ENCODE peak calls at places on chromosomes 3 and 15, in six cellular contexts. R, V, X, U, M and F are unnamed samples.

GRCh38 chr3:58723197-58723596 is 56.6 kb upstream of the FAM3D start:
- DNase-seq in X (no peak), U (no peak), M (no peak), V (no peak), R (no peak), F (no peak)

GRCh38 chr3:355622-356021 is 159.1 kb downstream of the CHL1 start:
- DNase-seq in V (no peak), U (no peak), M (no peak), X (no peak), R (no peak), F (no peak)

GRCh38 chr15:78276032-78276943 is 11.9 kb downstream of the DNAJA4 start:
- DNase-seq in X (no peak), M (no peak), R (no peak), U (no peak), V (no peak), F (no peak)

GRCh38 chr3:22565393-22565792 is 637.7 kb upstream of the UBE2E2 start:
- DNase-seq in X (no peak), R (no peak), U (no peak), V (no peak), M (no peak), F (no peak)

GRCh38 chr3:134699141-134699711 is 48.4 kb upstream of the KY start:
- DNase-seq in X (no peak), R (no peak), M (no peak), U (no peak), V (no peak), F (no peak)

GRCh38 chr3:62073038-62073437 is 300.3 kb downstream of the FEZF2 start:
- DNase-seq in M (no peak), X (peak; percentile 25), U (no peak), R (no peak), V (no peak), F (no peak)

GRCh38 chr3:49016414-49017228 is 1.8 kb downstream of the DALRD3 start:
- DNase-seq in R (no peak), U (no peak), X (no peak), V (no peak), M (no peak), F (no peak)

GRCh38 chr3:63674586-63674985 is 22.1 kb downstream of the SNTN start:
- DNase-seq in V (no peak), R (no peak), X (no peak), M (no peak), U (no peak), F (no peak)

GRCh38 chr3:45931476-45931875 is 11.8 kb upstream of the CXCR6 start:
- DNase-seq in R (no peak), V (no peak), X (no peak), M (no peak), U (no peak), F (no peak)

GRCh38 chr3:52277972-52278509 is 408 bp downstream of the WDR82 start:
- DNase-seq in U (no peak), M (peak; percentile 70), X (no peak), R (no peak), V (peak; percentile 68), F (no peak)

GRCh38 chr3:53712817-53713388 is 133.3 kb downstream of the CHDH start:
- DNase-seq in X (no peak), R (no peak), U (no peak), V (no peak), M (no peak), F (no peak)

GRCh38 chr3:62817678-62818077 is 57.5 kb downstream of the CADPS start:
- DNase-seq in M (no peak), U (no peak), X (no peak), V (no peak), R (no peak), F (no peak)

GRCh38 chr15:76260246-76260938 is 50.9 kb downstream of the ETFA start:
- DNase-seq in U (no peak), V (no peak), M (no peak), X (no peak), R (no peak), F (no peak)

GRCh38 chr15:96088592-96088991 is 241.9 kb upstream of the NR2F2 start:
- DNase-seq in U (no peak), X (no peak), R (no peak), M (no peak), V (no peak), F (no peak)